ENCODE peak calls at places on chromosomes 16 and 17, in seven cellular contexts. L is foreskin keratinocyte; M is IMR-90; X is T-helper 17 cell; P is stimulated activated naive CD8-positive, alpha-beta T cell treated with anti-CD3 and anti-CD28 coated beads, Interleukin-15, amount 100 ng/mL, for 72 hours; E is aorta; I is stimulated activated naive B cell treated with anti-CD40 and anti-IgM and Interleukin-4, amounts not matched to agents 10 μg/mL and 1 μg/mL and 100 μg/mL, for 72 hours. W is an unnamed sample.

GRCh38 chr17:44078412-44078811 is 7.9 kb downstream of the G6PC3 start:
- ATAC-seq in L (no peak), M (no peak), X (no peak), P (no peak), E (no peak), I (no peak), W (no peak)

GRCh38 chr17:9959377-9959981 is 54.4 kb upstream of the RCVRN start:
- ATAC-seq in L (peak; percentile 56), M (peak; percentile 94), X (no peak), P (no peak), E (no peak), I (peak; percentile 69), W (no peak)

GRCh38 chr17:74532115-74532514 is 840 bp upstream of the CD300LB start:
- ATAC-seq in L (no peak), M (no peak), X (peak; percentile 49), P (peak; percentile 35), E (peak; percentile 57), I (peak; percentile 55), W (peak; percentile 10)

GRCh38 chr17:37547986-37548385 is 58.3 kb downstream of the DUSP14 start:
- ATAC-seq in L (no peak), M (no peak), X (no peak), P (no peak), E (no peak), I (no peak), W (no peak)

GRCh38 chr17:81535007-81535328 is 6.8 kb downstream of the FSCN2 start:
- ATAC-seq in L (no peak), M (no peak), X (no peak), P (no peak), E (no peak), I (no peak), W (no peak)

GRCh38 chr17:48663134-48663924 is 37.2 kb upstream of the HOXB9 start:
- ATAC-seq in L (no peak), M (no peak), X (no peak), P (no peak), E (no peak), I (no peak), W (no peak)

GRCh38 chr16:17313085-17313611 is 157.6 kb downstream of the XYLT1 start:
- ATAC-seq in L (peak; percentile 13), M (peak; percentile 73), X (no peak), P (no peak), E (peak; percentile 49), I (no peak), W (peak; percentile 31)

GRCh38 chr16:14409563-14409962 is 220.5 kb downstream of the PARN start:
- ATAC-seq in L (peak; percentile 92), M (peak; percentile 98), X (no peak), P (no peak), E (peak; percentile 68), I (no peak), W (peak; percentile 78)

GRCh38 chr16:16045879-16046278 is 96.5 kb downstream of the ABCC1 start:
- ATAC-seq in L (no peak), M (no peak), X (no peak), P (no peak), E (no peak), I (no peak), W (peak; percentile 16)

GRCh38 chr16:27313422-27314160 is at the start of gene IL4R:
- ATAC-seq in L (peak; percentile 0), M (peak; percentile 75), X (peak; percentile 71), P (peak; percentile 38), E (peak; percentile 56), I (peak; percentile 40), W (peak; percentile 6)